ENCODE peak calls at places on chromosomes 11 and 22, in seven cellular contexts. E is NB4; L is Kasumi-1; A is stimulated activated CD4-positive, alpha-beta T cell treated with anti-CD3 and anti-CD28 coated beads, Interleukin-1b, Interleukin-23, amount 100 ng/mL, for 1 hour; V is mesothelial cell of epicardium; D is AG08396; N is activated CD8-positive, alpha-beta memory T cell treated with anti-CD3 and anti-CD28 coated beads, Interleukin-2, amount 10 ng/mL, durations not matched to agents 7 days and 5 days. O is an unnamed sample.

GRCh38 chr22:30535182-30535581 is 11.4 kb downstream of the SEC14L6 start:
- DNase-seq in A (no peak), E (peak), N (no peak), V (no peak), D (no peak), L (no peak), O (no peak)

GRCh38 chr22:50627452-50627913 is 469 bp downstream of the ARSA start:
- DNase-seq in N (peak), E (peak), L (no peak), V (no peak), A (no peak), D (peak), O (no peak)

GRCh38 chr22:41341990-41342389 is 39.8 kb upstream of the TEF start:
- DNase-seq in V (no peak), D (no peak), N (peak), E (no peak), A (no peak), L (no peak), O (no peak)

GRCh38 chr11:125229006-125229405 is 64.5 kb downstream of the PKNOX2 start:
- DNase-seq in N (no peak), D (no peak), L (no peak), A (no peak), E (no peak), V (no peak), O (no peak)

GRCh38 chr11:3920148-3920852 is 64.8 kb downstream of the STIM1 start:
- DNase-seq in L (no peak), A (peak), V (no peak), E (peak), N (peak), D (no peak), O (no peak)

GRCh38 chr22:36334081-36334831 is 53.5 kb downstream of the MYH9 start:
- DNase-seq in D (no peak), V (no peak), E (peak), A (no peak), N (peak), L (peak), O (no peak)

GRCh38 chr11:10878408-10879214 is 20.8 kb upstream of the ZBED5 start:
- DNase-seq in A (no peak), E (peak), N (no peak), D (peak), V (no peak), L (peak), O (no peak)

GRCh38 chr11:68503281-68503687 is 42.7 kb downstream of the PPP6R3 start:
- DNase-seq in A (no peak), D (peak), V (no peak), N (no peak), E (no peak), L (no peak), O (no peak)

GRCh38 chr11:69664103-69664775 is 10.9 kb downstream of the LTO1 start:
- DNase-seq in A (no peak), D (no peak), L (no peak), N (no peak), V (no peak), E (no peak), O (no peak)

GRCh38 chr22:36577019-36577418 is 48.1 kb upstream of the EIF3D start:
- DNase-seq in A (no peak), E (no peak), V (no peak), N (no peak), L (no peak), D (peak), O (no peak)

GRCh38 chr22:22538226-22538989 is 18.3 kb upstream of the ZNF280A start:
- DNase-seq in V (no peak), A (no peak), E (no peak), D (no peak), L (no peak), N (no peak), O (no peak)

GRCh38 chr22:31637375-31637937 is 24.6 kb downstream of the PISD start:
- DNase-seq in N (no peak), V (no peak), L (peak), E (peak), D (no peak), A (no peak), O (no peak)

GRCh38 chr22:25966448-25966913 is 202.8 kb upstream of the SEZ6L start:
- DNase-seq in N (no peak), D (no peak), L (peak), A (no peak), E (peak), V (no peak), O (no peak)

GRCh38 chr22:35348026-35348590 is 32.8 kb upstream of the HMOX1 start:
- DNase-seq in L (no peak), D (no peak), E (no peak), A (no peak), V (no peak), N (no peak), O (no peak)

GRCh38 chr11:99614353-99614752 is 593.6 kb downstream of the CNTN5 start:
- DNase-seq in E (no peak), A (no peak), L (no peak), D (no peak), V (no peak), N (no peak), O (no peak)

GRCh38 chr22:44620129-44620840 is 81.7 kb upstream of the PRR5 start:
- DNase-seq in E (peak), D (peak), N (peak), L (peak), A (peak), V (peak), O (no peak)

GRCh38 chr11:44575288-44575672 is 9.8 kb downstream of the CD82 start:
- DNase-seq in D (no peak), N (no peak), A (no peak), L (no peak), E (peak), V (no peak), O (no peak)

GRCh38 chr11:22875869-22876473 is 15.7 kb upstream of the CCDC179 start:
- DNase-seq in N (peak), A (peak), L (peak), V (peak), E (peak), D (peak), O (peak)

GRCh38 chr11:10979529-10979928 is 121.7 kb upstream of the ZBED5 start:
- DNase-seq in D (no peak), V (no peak), L (peak), E (peak), A (no peak), N (no peak), O (no peak)

GRCh38 chr11:107182983-107183382 is 164.7 kb upstream of the GUCY1A2 start:
- DNase-seq in E (no peak), N (no peak), L (no peak), A (no peak), D (no peak), V (no peak), O (no peak)

GRCh38 chr11:123238297-123238696 is 43.2 kb upstream of the CLMP start:
- DNase-seq in L (no peak), N (no peak), V (no peak), D (peak), E (peak), A (no peak), O (no peak)

GRCh38 chr11:44572884-44573283 is 7.4 kb downstream of the CD82 start:
- DNase-seq in E (no peak), N (no peak), L (no peak), A (no peak), V (no peak), D (no peak), O (peak)

GRCh38 chr11:17695454-17696441 is 23.6 kb upstream of the MYOD1 start:
- DNase-seq in D (no peak), L (no peak), A (no peak), V (no peak), N (no peak), E (no peak), O (no peak)

GRCh38 chr11:115199501-115199900 is 304.7 kb downstream of the CADM1 start:
- DNase-seq in L (no peak), V (no peak), A (no peak), N (no peak), D (no peak), E (no peak), O (no peak)

GRCh38 chr11:2576116-2576515 is 123.7 kb downstream of the KCNQ1OT1 start:
- DNase-seq in N (no peak), V (peak), D (no peak), A (no peak), L (no peak), E (no peak), O (no peak)

GRCh38 chr22:30922151-30922611 is 46.4 kb downstream of the MORC2 start:
- DNase-seq in D (peak), V (no peak), L (peak), N (peak), A (peak), E (peak), O (no peak)

GRCh38 chr11:33766085-33766484 is 8.2 kb downstream of the FBXO3 start:
- DNase-seq in V (no peak), E (no peak), N (no peak), D (no peak), A (no peak), L (no peak), O (no peak)

GRCh38 chr11:82719316-82719715 is 14.3 kb downstream of the FAM181B start:
- DNase-seq in V (no peak), L (no peak), N (no peak), A (no peak), D (no peak), E (no peak), O (no peak)

GRCh38 chr11:13962562-13963168 is at the start of gene SPON1:
- DNase-seq in E (no peak), L (no peak), D (peak), N (no peak), V (peak), A (no peak), O (no peak)

GRCh38 chr11:65810046-65810868 is 23.4 kb downstream of the OVOL1 start:
- DNase-seq in D (no peak), A (no peak), E (peak), N (no peak), L (no peak), V (no peak), O (no peak)

GRCh38 chr11:27420722-27421572 is 51.6 kb downstream of the LGR4 start:
- DNase-seq in A (no peak), N (no peak), V (no peak), L (no peak), D (no peak), E (peak), O (no peak)

GRCh38 chr22:40206561-40206960 is 28.8 kb downstream of the TNRC6B start:
- DNase-seq in A (no peak), N (no peak), D (no peak), E (no peak), L (no peak), V (no peak), O (no peak)

GRCh38 chr11:117716652-117717440 is 80.2 kb downstream of the DSCAML1 start:
- DNase-seq in E (no peak), L (no peak), D (no peak), V (no peak), A (no peak), N (no peak), O (no peak)

GRCh38 chr22:19105867-19106802 is 16.1 kb downstream of the DGCR2 start:
- DNase-seq in A (peak), L (no peak), N (peak), V (no peak), E (peak), D (no peak), O (no peak)

GRCh38 chr11:122661182-122661945 is 5.8 kb downstream of the UBASH3B start:
- DNase-seq in V (no peak), D (peak), N (no peak), E (no peak), A (no peak), L (no peak), O (no peak)

GRCh38 chr11:76835928-76836612 is 24.6 kb upstream of the ACER3 start:
- DNase-seq in N (no peak), V (no peak), L (peak), A (no peak), D (peak), E (peak), O (peak)

GRCh38 chr11:76469141-76469540 is 24.3 kb downstream of the EMSY start:
- DNase-seq in V (no peak), N (no peak), L (no peak), A (no peak), D (no peak), E (no peak), O (no peak)

O was measured in breast epithelium.